ENCODE peak calls at places on chromosomes 4 and X, in eight cellular contexts. H, X, B, P, S, Y, T and Z are unnamed samples. For H3K36me3, the result is how much of the 10 kb centered on the place peaks cover.

GRCh38 chr4:37934609-37935008 is 25.6 kb upstream of the PTTG2 start:
- DNase-seq in S (no peak), B (no peak), X (no peak), H (no peak), T (no peak), Y (no peak), P (no peak), Z (no peak)

GRCh38 chrX:107766470-107767140 is 9.0 kb downstream of the TSC22D3 start:
- DNase-seq in T (peak), B (no peak), P (no peak), Y (peak), H (peak), S (peak), X (no peak), Z (no peak)

GRCh38 chr4:145956288-145956890 is 17.8 kb upstream of the ZNF827 start:
- DNase-seq in X (peak), H (no peak), B (peak), S (no peak), T (peak), P (peak), Y (peak), Z (no peak)

GRCh38 chr4:95531141-95531540 is 17.6 kb downstream of the UNC5C start:
- DNase-seq in X (peak), P (no peak), Y (no peak), S (no peak), H (no peak), T (no peak), B (no peak), Z (no peak)

GRCh38 chr4:164866817-164867490 is 10.0 kb upstream of the APELA start:
- DNase-seq in X (no peak), Y (no peak), T (no peak), S (no peak), H (no peak), B (peak), P (peak), Z (peak)

GRCh38 chr4:16532240-16532990 is 306.1 kb upstream of the TAPT1 start:
- DNase-seq in S (no peak), H (no peak), T (peak), X (no peak), B (no peak), Y (peak), P (no peak), Z (no peak)

GRCh38 chr4:4430492-4431195 is 43.7 kb downstream of the NSG1 start:
- DNase-seq in X (peak), H (no peak), S (no peak), Y (no peak), B (peak), P (peak), T (peak), Z (peak)

GRCh38 chrX:122220644-122221373 is 963.3 kb upstream of the GRIA3 start:
- DNase-seq in S (no peak), X (no peak), H (no peak), Y (no peak), B (peak), P (peak), T (no peak), Z (peak)

GRCh38 chrX:12984629-12985303 is 9.9 kb downstream of the TMSB4X start:
- DNase-seq in Y (no peak), B (no peak), P (no peak), X (no peak), S (no peak), T (peak), H (no peak), Z (no peak)

GRCh38 chrX:12986886-12987285 is 12.0 kb downstream of the TMSB4X start:
- DNase-seq in T (peak), X (no peak), H (no peak), P (no peak), S (no peak), Y (no peak), B (no peak), Z (no peak)

GRCh38 chrX:12987340-12987739 is 12.4 kb downstream of the TMSB4X start:
- DNase-seq in P (no peak), H (no peak), T (no peak), X (no peak), S (no peak), B (no peak), Y (no peak), Z (no peak)

GRCh38 chrX:12986164-12986779 is 11.4 kb downstream of the TMSB4X start:
- DNase-seq in Y (no peak), P (no peak), X (no peak), T (no peak), S (no peak), H (no peak), B (no peak), Z (no peak)

GRCh38 chrX:12985336-12985735 is 10.4 kb downstream of the TMSB4X start:
- DNase-seq in H (no peak), S (no peak), X (no peak), Y (no peak), B (no peak), P (no peak), T (no peak), Z (no peak)
- H3K27ac ChIP-seq in H (no peak), S (no peak), X (no peak), Y (no peak), B (no peak), P (no peak), T (peak), Z (no peak)

GRCh38 chr4:77026322-77026704 is 49.5 kb downstream of the CCNI start:
- DNase-seq in T (no peak), B (no peak), Y (no peak), H (no peak), S (no peak), P (no peak), X (no peak), Z (no peak)

GRCh38 chr4:77025643-77026321 is 50.0 kb downstream of the CCNI start:
- DNase-seq in X (no peak), H (no peak), P (no peak), Y (no peak), B (no peak), T (no peak), S (no peak), Z (no peak)

GRCh38 chr4:77021614-77022089 is 54.1 kb downstream of the CCNI start:
- DNase-seq in H (no peak), B (no peak), P (no peak), T (no peak), X (peak), S (no peak), Y (no peak), Z (no peak)

GRCh38 chr4:77022581-77023133 is 53.1 kb downstream of the CCNI start:
- DNase-seq in P (peak), B (peak), X (peak), H (no peak), S (no peak), Y (no peak), T (no peak), Z (no peak)

DNA sequence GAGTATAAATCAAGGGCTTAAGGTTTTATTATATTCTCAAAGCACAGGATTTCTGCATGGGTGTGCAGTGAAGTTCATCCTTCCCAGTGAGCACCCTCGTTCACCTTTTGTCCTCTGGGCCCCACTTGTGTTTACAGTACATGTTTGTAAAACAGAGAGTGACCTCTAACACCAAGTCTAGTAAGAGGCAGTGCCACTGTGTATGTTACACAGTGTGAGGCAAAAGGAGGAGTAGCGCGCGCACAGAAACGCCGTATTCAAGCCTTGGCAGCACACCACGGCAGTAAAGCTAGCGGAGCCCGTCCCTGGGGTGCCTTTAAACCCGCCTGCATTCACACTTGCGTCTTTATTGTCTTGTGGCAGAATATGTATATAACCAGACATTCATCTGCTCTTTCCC is 51.9 kb downstream of the CCNI start:
- DNase-seq in B (no peak), Y (no peak), P (no peak), T (no peak), X (no peak), H (no peak), S (no peak), Z (no peak)
- H3K36me3 ChIP-seq in B (under half), Y (half or more), P (under half), T (under half), X (under half), H (under half), S (half or more), Z (under half)

GRCh38 chr4:649293-649625 is 23.9 kb downstream of the PDE6B start:
- DNase-seq in X (no peak), H (no peak), Y (no peak), S (no peak), P (no peak), T (no peak), B (no peak), Z (no peak)

GRCh38 chr4:651884-652642 is 22.0 kb downstream of the ATP5ME start:
- DNase-seq in B (no peak), H (no peak), S (no peak), P (no peak), T (no peak), X (no peak), Y (no peak), Z (no peak)

GRCh38 chr4:649751-650310 is 24.2 kb downstream of the ATP5ME start:
- DNase-seq in Y (no peak), S (no peak), P (no peak), H (no peak), X (no peak), B (no peak), T (no peak), Z (no peak)

GRCh38 chr4:650461-650860 is 23.6 kb downstream of the ATP5ME start:
- DNase-seq in B (no peak), X (no peak), T (no peak), S (no peak), Y (no peak), H (no peak), P (no peak), Z (no peak)

DNA sequence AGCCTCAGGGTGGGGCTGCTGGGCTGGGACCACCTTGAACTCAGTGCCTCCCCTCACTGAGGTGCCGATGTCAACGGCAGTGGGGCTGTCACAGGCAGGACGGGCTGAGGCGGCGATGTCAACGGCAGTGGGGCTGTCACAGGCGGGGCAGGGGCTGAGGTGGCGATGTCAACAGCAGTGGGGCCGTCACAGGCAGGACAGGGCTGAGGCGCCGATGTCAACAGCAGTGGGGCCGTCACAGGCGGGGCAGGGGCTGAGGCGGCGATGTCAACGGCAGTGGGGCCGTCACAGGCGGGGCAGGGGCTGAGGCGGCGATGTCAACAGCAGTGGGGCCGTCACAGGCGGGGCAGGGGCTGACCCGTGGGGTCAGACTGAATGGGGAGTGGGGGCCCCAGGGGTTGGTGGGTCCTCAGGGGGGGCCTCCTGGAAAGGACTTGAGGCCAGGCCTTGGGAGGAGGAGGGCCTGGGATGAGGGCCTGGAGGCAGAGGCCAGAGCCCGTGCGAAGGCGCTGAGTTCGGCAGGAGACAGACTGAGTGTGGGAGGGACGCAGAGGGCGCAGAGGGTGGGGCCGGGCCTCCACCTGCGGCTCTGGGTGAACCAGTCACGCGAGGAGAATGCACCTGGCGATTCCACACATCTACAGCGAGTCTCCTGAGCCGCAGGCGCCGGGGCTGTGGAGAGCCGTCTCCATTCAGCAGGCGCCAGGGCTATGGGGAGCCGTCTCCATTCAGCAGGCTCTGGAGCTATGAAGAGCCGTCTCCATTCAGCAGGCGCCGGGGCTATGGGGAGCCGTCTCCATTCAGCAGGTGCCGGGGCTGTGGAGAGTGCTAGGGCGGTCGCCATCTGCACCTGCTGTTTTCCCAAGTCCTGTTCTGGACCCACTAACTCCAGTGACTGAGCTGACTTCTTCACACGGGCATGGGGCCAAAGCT is 22.9 kb downstream of the ATP5ME start:
- DNase-seq in T (no peak), S (no peak), H (no peak), B (peak), X (no peak), Y (no peak), P (peak), Z (no peak)
- H3K27ac ChIP-seq in T (no peak), S (no peak), H (no peak), B (no peak), X (no peak), Y (no peak), P (no peak), Z (no peak)

GRCh38 chr4:77905651-77906263 is 43.1 kb downstream of the MRPL1 start:
- DNase-seq in P (no peak), Y (no peak), H (no peak), B (no peak), S (no peak), X (peak), T (no peak), Z (no peak)
- H3K36me3 ChIP-seq in P (under half), Y (half or more), H (under half), B (under half), S (under half), X (under half), T (under half), Z (under half)